ENCODE peak calls at places on chromosome 2, in four cellular contexts. L, Z, Y and W are unnamed samples.

GRCh38 chr2:160050147-160050546 is 12.3 kb downstream of the PLA2R1 start:
- DNase-seq in L (no peak), Y (no peak), Z (no peak), W (no peak)

GRCh38 chr2:201220102-201220570 is 37.2 kb downstream of the CASP10 start:
- DNase-seq in Y (no peak), L (no peak), Z (no peak), W (peak; percentile 63)

GRCh38 chr2:54597153-54597827 is 126.2 kb upstream of the EML6 start:
- DNase-seq in Z (no peak), L (peak; percentile 90), Y (no peak), W (peak; percentile 77)

GRCh38 chr2:238346539-238346938 is 26.2 kb downstream of the TRAF3IP1 start:
- DNase-seq in L (no peak), Z (no peak), Y (no peak), W (no peak)

GRCh38 chr2:32718752-32719151 is 90.9 kb downstream of the TTC27 start:
- DNase-seq in L (no peak), Y (no peak), Z (no peak), W (no peak)

GRCh38 chr2:159130302-159130701 is 156.2 kb downstream of the WDSUB1 start:
- DNase-seq in L (no peak), Y (no peak), Z (no peak), W (no peak)

GRCh38 chr2:223315813-223316212 is 263.8 kb downstream of the KCNE4 start:
- DNase-seq in Z (no peak), L (no peak), Y (no peak), W (no peak)

GRCh38 chr2:144414324-144414845 is 105.5 kb downstream of the ZEB2 start:
- DNase-seq in Z (no peak), Y (peak; percentile 80), L (peak; percentile 73), W (peak; percentile 46)

GRCh38 chr2:233668605-233669260 is 3.0 kb upstream of the UGT1A9 start:
- DNase-seq in Y (no peak), L (no peak), Z (no peak), W (no peak)

GRCh38 chr2:235843591-235844395 is 324.4 kb downstream of the GBX2 start:
- DNase-seq in Z (no peak), Y (no peak), L (no peak), W (no peak)

GRCh38 chr2:80338794-80339193 is 34.2 kb upstream of the LRRTM1 start:
- DNase-seq in Y (no peak), L (no peak), Z (no peak), W (no peak)

GRCh38 chr2:58734365-58734764 is 493.2 kb upstream of the FANCL start:
- DNase-seq in Y (no peak), L (no peak), Z (no peak), W (no peak)

GRCh38 chr2:207107120-207107519 is 58.6 kb downstream of the KLF7 start:
- DNase-seq in Y (no peak), Z (no peak), L (no peak), W (no peak)

GRCh38 chr2:54723300-54724149 is at the start of gene EML6:
- DNase-seq in L (peak; percentile 99), Z (peak; percentile 99), Y (peak; percentile 91), W (peak; percentile 99)

GRCh38 chr2:140349695-140350094 is 1569.5 kb upstream of the NXPH2 start:
- DNase-seq in Y (no peak), Z (no peak), L (no peak), W (no peak)

GRCh38 chr2:219035942-219036341 is 5.4 kb downstream of the CFAP65 start:
- DNase-seq in L (no peak), Y (no peak), Z (no peak), W (no peak)

GRCh38 chr2:219037783-219038549 is 3.4 kb downstream of the CFAP65 start:
- DNase-seq in Z (no peak), Y (no peak), L (no peak), W (no peak)

GRCh38 chr2:219032051-219032745 is 9.1 kb downstream of the CFAP65 start:
- DNase-seq in Y (no peak), Z (no peak), L (no peak), W (no peak)

GRCh38 chr2:219031005-219031738 is 10.1 kb downstream of the CFAP65 start:
- DNase-seq in Z (no peak), L (no peak), Y (no peak), W (no peak)

DNA sequence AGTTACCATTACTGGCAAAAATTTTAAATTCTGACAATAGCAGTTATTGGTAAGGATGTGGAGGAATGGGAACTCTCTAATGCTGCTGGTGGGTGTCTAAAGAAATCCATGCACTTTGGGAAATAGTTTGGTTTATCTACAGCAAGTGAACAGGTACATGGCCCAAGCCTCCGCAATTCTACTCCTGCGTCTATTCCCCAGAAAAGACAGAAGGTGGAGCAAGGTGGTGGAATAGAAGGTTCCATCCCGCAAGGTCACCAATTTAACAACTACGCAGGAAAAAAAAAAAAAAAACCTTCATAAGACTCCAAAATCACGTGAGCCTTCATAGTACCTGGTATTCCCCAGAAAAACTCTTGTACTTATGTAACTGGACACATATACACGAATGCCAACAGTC is 6.5 kb downstream of the CFAP65 start:
- DNase-seq in L (no peak), Z (no peak), Y (no peak), W (no peak)
- H3K4me3 ChIP-seq in L (no peak overlapping the region), Z (no peak overlapping the region), Y (no peak overlapping the region), W (no peak overlapping the region)

GRCh38 chr2:9630750-9631483 is at the start of gene YWHAQ:
- DNase-seq in Y (peak; percentile 98), Z (peak; percentile 100), L (peak; percentile 100), W (peak; percentile 98)

GRCh38 chr2:9631976-9632700 is 1.3 kb upstream of the YWHAQ start:
- DNase-seq in Z (no peak), Y (no peak), L (no peak), W (no peak)

GRCh38 chr2:9629222-9630000 is 1.4 kb downstream of the YWHAQ start:
- DNase-seq in Y (no peak), L (no peak), Z (no peak), W (no peak)

GRCh38 chr2:9630001-9630749 is 622 bp downstream of the YWHAQ start:
- DNase-seq in Y (no peak), L (peak; percentile 89), Z (peak; percentile 84), W (peak; percentile 85)

DNA sequence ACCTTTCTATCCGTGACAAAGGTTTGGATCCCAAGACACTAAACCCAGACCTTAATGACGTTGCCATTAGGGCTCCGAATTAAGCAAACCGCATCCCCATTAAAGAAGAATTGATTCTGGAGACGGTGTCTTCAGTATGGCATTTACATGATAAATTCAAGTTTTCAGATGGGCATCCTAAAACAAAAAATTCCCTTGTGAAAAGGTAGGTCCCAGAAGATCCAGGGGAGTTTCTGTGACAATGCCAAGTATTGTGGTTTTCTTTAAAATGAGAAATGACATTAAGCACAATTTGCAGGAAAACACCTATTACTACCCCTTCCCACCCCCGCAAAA is 655 bp upstream of the YWHAQ start:
- DNase-seq in Z (no peak), L (no peak), Y (no peak), W (no peak)
- H3K4me3 ChIP-seq in Z (peak overlapping the region; percentile 84), L (peak overlapping the region; percentile 25), Y (peak overlapping the region; percentile 58), W (no peak overlapping the region)

DNA sequence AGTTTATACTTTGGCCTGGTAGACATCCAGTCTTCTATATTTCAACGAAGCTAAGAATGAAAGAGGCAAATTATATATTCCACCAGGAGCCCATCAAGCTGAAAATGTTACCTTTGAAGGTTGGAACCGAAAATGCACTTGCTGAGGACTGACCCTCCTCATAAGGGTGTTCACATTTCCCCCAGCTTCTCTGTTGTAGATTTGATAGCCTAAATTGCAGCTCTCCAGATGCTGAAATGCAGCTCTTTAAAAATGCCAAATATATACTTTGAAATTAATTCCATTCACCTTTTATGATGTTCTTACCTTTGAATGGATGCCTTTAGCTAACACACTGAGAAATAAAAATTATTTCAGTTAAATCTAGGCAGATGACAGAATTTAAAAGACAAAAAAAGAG is 1.8 kb upstream of the FIGN start:
- DNase-seq in Y (no peak), Z (no peak), L (no peak), W (no peak)
- H3K4me3 ChIP-seq in Y (no peak overlapping the region), Z (no peak overlapping the region), L (no peak overlapping the region), W (no peak overlapping the region)

DNA sequence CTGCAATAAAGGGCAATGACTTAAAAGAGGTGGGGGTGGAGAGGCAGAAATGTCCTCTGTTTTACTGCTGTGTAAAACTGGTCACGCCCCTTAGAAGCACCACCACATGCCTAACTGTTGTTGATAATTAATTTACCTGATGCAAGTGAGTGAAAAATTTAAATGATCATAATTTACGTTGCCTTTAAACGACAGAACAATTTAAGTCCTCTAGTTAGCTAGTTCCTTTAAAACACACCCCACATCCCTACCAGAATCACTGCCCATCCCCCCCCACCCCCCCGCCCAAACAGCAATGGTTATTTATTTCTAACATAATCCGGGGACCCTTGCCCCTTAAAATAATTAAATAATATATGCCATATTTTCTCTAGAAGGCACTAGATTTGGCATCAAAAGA is 657 bp upstream of the PPIG start:
- DNase-seq in Y (no peak), L (no peak), Z (no peak), W (no peak)
- H3K4me3 ChIP-seq in Y (no peak overlapping the region), L (no peak overlapping the region), Z (no peak overlapping the region), W (no peak overlapping the region)